ENCODE peak calls at places on chromosomes 16 and 17, in four cellular contexts. One of them, this sample, is unnamed.

GRCh38 chr17:74032222-74032621 is 171.3 kb upstream of the RPL38 start:
- DNase-seq in A549: no peak
- DNase-seq in HepG2: no peak
- DNase-seq in K562: no peak
- DNase-seq in this sample: no peak

GRCh38 chr16:81170824-81171223 is 67.7 kb upstream of the BCO1 start:
- DNase-seq in A549: no peak
- DNase-seq in HepG2: no peak
- DNase-seq in K562: no peak
- DNase-seq in this sample: peak; percentile 67

GRCh38 chr17:38890410-38890746 is 20.5 kb downstream of the LASP1 start:
- DNase-seq in A549: no peak
- DNase-seq in HepG2: no peak
- DNase-seq in K562: no peak
- DNase-seq in this sample: no peak

GRCh38 chr17:14058051-14058450 is 11.3 kb upstream of the COX10 start:
- DNase-seq in A549: no peak
- DNase-seq in HepG2: no peak
- DNase-seq in K562: no peak
- DNase-seq in this sample: no peak

GRCh38 chr16:56708418-56708817 is 21.5 kb upstream of the NUP93 start:
- DNase-seq in A549: no peak
- DNase-seq in HepG2: no peak
- DNase-seq in K562: no peak
- DNase-seq in this sample: no peak

GRCh38 chr17:55327225-55328088 is 62.7 kb downstream of the HLF start:
- DNase-seq in A549: no peak
- DNase-seq in HepG2: peak; percentile 87
- DNase-seq in K562: no peak
- DNase-seq in this sample: no peak

GRCh38 chr17:78526231-78527025 is 50.8 kb downstream of the DNAH17 start:
- DNase-seq in A549: no peak
- DNase-seq in HepG2: no peak
- DNase-seq in K562: no peak
- DNase-seq in this sample: no peak

GRCh38 chr17:81164464-81165245 is 652 bp upstream of the PVALEF start:
- DNase-seq in A549: no peak
- DNase-seq in HepG2: peak; percentile 49
- DNase-seq in K562: no peak
- DNase-seq in this sample: no peak

GRCh38 chr17:79305831-79306687 is 231.4 kb downstream of the ENGASE start:
- DNase-seq in A549: no peak
- DNase-seq in HepG2: no peak
- DNase-seq in K562: peak; percentile 69
- DNase-seq in this sample: no peak

GRCh38 chr17:18946536-18946935 is 5.4 kb upstream of the SLC5A10 start:
- DNase-seq in A549: no peak
- DNase-seq in HepG2: no peak
- DNase-seq in K562: no peak
- DNase-seq in this sample: no peak

GRCh38 chr16:73166972-73167550 is 119.1 kb upstream of the ZFHX3 start:
- DNase-seq in A549: no peak
- DNase-seq in HepG2: no peak
- DNase-seq in K562: no peak
- DNase-seq in this sample: no peak

GRCh38 chr17:42562845-42563509 is 1.0 kb downstream of the COASY start:
- DNase-seq in A549: no peak
- DNase-seq in HepG2: peak; percentile 54
- DNase-seq in K562: peak; percentile 50
- DNase-seq in this sample: no peak

GRCh38 chr17:57699751-57700186 is 45.3 kb downstream of the CCDC182 start:
- DNase-seq in A549: no peak
- DNase-seq in HepG2: no peak
- DNase-seq in K562: no peak
- DNase-seq in this sample: no peak

GRCh38 chr16:67458121-67458641 is 22.8 kb downstream of the ATP6V0D1 start:
- DNase-seq in A549: no peak
- DNase-seq in HepG2: no peak
- DNase-seq in K562: no peak
- DNase-seq in this sample: no peak

GRCh38 chr16:69407702-69408323 is 16.6 kb upstream of the CYB5B start:
- DNase-seq in A549: no peak
- DNase-seq in HepG2: no peak
- DNase-seq in K562: no peak
- DNase-seq in this sample: no peak

GRCh38 chr17:81309140-81309858 is 14.2 kb upstream of the SLC38A10 start:
- DNase-seq in A549: peak; percentile 99
- DNase-seq in HepG2: peak; percentile 91
- DNase-seq in K562: peak; percentile 94
- DNase-seq in this sample: peak; percentile 64

GRCh38 chr16:23145186-23145585 is 4.1 kb downstream of the USP31 start:
- DNase-seq in A549: no peak
- DNase-seq in HepG2: no peak
- DNase-seq in K562: no peak
- DNase-seq in this sample: no peak

DNA sequence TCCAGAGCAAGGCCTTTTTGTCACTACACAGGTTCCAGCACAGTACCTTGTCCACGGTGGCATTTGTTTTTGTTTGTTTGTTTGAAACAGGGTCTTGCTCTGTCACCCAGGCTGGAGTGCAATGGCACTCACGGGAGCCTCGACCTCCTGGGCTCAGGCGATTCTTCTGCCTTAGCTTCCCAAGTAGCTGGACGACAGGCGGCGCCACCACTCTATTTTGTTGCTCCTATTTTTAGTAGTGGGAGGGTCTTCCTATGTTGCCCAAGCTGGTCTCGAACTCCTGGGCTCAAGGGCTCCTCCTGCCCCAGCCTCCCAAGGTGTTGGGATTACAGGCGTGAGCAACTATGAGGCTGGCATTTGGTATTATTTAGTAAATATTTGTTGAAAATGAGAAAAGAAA is 10.3 kb downstream of the MRC2 start:
- DNase-seq in A549: no peak
- DNase-seq in HepG2: no peak
- DNase-seq in K562: no peak
- DNase-seq in this sample: peak; percentile 77
- TF ChIP-seq CTCF in A549: no peak
- TF ChIP-seq CTCF in HepG2: peak; percentile 52
- TF ChIP-seq CTCF in K562: peak; percentile 71
- TF ChIP-seq CTCF in this sample: no peak

DNA sequence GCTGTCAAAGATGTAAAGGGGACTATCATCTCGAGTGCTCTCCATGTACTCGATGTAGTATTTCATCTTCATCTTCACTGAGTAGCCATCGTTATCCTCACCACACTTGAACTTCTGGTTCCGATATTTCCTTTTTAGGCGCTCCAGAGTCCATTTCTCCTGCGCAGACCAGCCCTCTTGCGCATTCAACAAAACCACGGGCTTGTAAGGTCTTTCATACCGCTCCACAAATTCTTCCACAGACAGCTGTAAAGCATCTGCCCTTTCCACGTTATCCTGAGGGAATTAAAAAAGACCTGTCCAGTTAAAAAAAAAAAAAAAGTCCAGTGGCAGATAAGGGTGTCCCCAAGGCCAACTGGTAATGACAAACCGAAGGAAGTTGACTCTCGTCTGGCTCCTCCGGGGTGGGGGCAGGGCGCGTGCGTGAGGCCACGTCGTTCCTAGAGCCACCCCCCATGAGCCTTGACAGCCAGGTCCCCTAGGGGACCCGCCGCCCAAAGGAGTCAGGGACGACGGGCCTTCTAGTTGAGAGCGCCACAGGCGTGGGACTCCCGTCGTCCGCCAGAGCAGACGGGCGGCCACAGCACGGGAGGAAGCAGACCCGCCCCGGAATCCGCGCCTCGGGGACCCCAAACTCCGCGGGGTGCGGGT is 701 bp downstream of the JMJD6 start:
- DNase-seq in A549: peak; percentile 71
- DNase-seq in HepG2: peak; percentile 43
- DNase-seq in K562: peak; percentile 73
- DNase-seq in this sample: peak; percentile 18
- TF ChIP-seq NR3C1 in A549: no peak
- TF ChIP-seq NR3C1 in HepG2: peak; percentile 4
- TF ChIP-seq NR3C1 in K562: no peak
- TF ChIP-seq NR3C1 in this sample: no peak

DNA sequence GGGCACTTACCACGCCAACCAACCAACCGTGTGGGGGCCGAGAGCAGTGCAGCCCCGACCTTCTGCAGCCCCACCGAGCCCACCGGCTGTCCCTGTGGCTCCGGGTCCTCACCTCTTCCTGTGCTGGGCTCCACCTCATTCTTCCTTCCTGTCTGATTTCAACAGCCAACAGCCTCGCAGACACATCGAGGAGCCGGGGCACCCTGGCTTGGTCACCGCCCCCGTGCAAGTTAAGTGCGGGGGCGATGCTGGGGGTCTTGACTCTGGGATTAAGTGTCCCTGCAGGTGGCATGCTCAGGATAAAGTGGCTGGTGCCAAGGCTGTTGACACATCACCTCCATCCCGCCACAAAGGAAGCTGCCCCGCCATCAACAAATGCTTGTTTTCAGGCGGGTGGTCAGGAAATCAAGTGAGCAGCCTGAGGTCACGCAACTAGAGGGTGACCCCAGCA is at the start of gene NLRC3:
- DNase-seq in A549: no peak
- DNase-seq in HepG2: no peak
- DNase-seq in K562: no peak
- DNase-seq in this sample: no peak
- TF ChIP-seq CTCF in A549: no peak
- TF ChIP-seq CTCF in HepG2: no peak
- TF ChIP-seq CTCF in K562: no peak
- TF ChIP-seq CTCF in this sample: no peak

DNA sequence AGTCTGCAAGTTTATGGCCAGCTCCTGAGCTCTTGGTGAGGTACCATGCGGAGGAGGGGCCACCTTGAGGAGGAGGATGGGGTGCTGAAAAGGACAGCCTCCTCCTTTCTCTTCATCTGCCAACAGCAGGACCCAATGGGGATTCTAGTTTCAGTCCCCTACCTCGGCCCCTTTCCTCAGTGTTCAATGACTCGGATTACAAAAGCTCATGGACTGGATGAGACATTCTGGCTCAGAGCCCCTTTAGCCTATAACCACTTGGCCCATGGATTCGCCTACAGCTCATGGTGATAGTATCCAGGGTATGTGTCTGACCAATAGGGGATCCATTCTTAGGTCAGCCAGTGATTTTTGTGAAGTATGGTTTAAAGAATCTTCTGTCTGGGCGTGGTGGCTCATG is 8.5 kb upstream of the PIK3R6 start:
- DNase-seq in A549: no peak
- DNase-seq in HepG2: no peak
- DNase-seq in K562: no peak
- DNase-seq in this sample: no peak
- TF ChIP-seq NR3C1 in A549: no peak
- TF ChIP-seq NR3C1 in HepG2: no peak
- TF ChIP-seq NR3C1 in K562: no peak
- TF ChIP-seq NR3C1 in this sample: no peak

DNA sequence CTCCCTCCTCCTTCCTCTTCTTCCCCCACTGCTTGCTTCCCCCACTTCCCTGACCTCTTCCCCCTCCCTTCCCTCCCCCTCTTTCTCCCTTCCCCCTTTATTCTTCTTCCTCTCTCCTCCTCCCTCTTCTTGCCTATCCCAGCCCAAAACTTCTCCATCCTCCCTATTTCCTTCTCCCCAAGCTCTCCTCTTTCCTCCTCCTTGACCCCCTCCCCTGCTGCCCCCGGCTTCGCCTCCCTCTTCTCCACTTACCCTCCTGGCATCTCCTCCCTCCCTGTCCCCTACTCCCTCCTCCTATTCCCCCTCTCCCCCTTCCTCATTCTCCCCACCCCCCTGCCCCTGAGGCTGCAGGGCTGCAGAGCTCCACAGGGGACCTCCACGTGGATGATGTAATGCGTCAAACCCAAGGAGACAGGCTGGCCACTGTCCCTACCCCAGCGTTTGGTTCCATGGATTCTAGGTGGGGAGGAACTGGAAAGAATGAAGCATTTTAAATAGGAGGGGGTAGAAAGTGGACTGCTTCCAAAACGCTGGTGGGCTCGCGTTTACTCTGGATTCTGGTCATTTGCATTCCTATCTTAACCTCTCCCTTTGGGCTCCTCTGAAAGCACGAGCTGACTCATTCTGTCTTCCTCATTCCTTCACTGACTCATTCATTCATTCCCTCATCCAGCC is 687 bp upstream of the COTL1 start:
- DNase-seq in A549: peak; percentile 90
- DNase-seq in HepG2: peak; percentile 65
- DNase-seq in K562: peak; percentile 75
- DNase-seq in this sample: peak; percentile 78
- TF ChIP-seq CTCF in A549: no peak
- TF ChIP-seq CTCF in HepG2: no peak
- TF ChIP-seq CTCF in K562: no peak
- TF ChIP-seq CTCF in this sample: no peak

DNA sequence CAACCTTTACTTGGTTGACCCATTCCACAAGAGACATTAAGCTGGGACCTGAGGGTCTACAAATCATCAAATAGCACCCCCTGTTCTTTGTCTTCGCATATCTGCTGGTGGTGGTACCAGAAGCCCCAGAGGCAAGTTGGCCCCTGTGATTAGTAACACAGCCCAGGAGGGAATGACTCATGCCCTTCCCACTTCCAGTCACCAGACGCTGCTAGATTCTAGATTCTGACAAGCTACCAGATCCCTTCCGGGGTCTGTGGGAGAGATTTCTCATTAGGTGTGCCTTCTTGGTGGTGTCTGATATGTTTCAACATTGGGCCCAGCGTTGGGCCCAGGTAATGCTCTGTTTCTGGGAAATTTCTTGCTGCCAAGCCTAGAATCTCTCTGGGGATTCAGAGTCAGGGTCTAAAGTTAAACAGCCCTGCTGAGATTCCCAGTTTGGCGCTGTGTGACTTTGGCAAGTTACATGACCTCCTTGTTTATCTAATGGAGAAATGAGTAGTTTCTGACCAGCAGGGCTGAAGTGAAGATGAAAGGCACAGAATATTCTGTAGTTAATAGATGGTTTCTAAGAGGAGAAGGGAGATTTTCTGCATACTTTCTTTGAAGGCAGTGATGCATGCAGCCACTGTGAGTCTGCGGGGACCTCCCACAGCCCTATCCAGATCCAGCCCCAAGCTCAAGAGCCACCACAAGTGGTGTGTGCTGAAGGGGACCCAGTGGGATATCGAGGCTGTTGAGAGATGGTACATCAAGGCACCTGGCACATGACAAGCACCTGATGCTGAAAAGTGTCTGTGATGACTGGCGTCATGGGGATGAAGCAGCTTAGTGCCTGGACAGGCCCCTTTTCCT is 3.9 kb downstream of the TRPV2 start:
- DNase-seq in A549: peak; percentile 84
- DNase-seq in HepG2: peak; percentile 54
- DNase-seq in K562: peak; percentile 61
- DNase-seq in this sample: no peak
- TF ChIP-seq NR3C1 in A549: no peak
- TF ChIP-seq NR3C1 in HepG2: no peak
- TF ChIP-seq NR3C1 in K562: no peak
- TF ChIP-seq NR3C1 in this sample: no peak

GRCh38 chr16:1089822-1090619 is 6.0 kb downstream of the C1QTNF8 start:
- DNase-seq in A549: peak; percentile 72
- DNase-seq in HepG2: peak; percentile 90
- DNase-seq in K562: peak; percentile 54
- DNase-seq in this sample: no peak
- TF ChIP-seq CTCF in A549: peak; percentile 19
- TF ChIP-seq CTCF in HepG2: peak; percentile 64
- TF ChIP-seq CTCF in K562: no peak
- TF ChIP-seq CTCF in this sample: no peak

This sample was measured in WTC11.